ENCODE peak calls at places on chromosome 4, in nine cellular contexts. G is suprapubic skin; C is transverse colon; N is neural progenitor cell; I is left ventricle myocardium inferior; F is uterus; S is A549; M is CD4-positive, alpha-beta T cell; T is thyroid gland. R is an unnamed sample. For H3K9me3, the result is how much of the 10 kb centered on the place peaks cover.

GRCh38 chr4:8850074-8850829 is 21.4 kb downstream of the HMX1 start:
- DNase-seq in G (peak), C (no peak), N (no peak), I (peak), F (no peak), S (no peak), M (no peak), T (no peak), R (no peak)

GRCh38 chr4:22389240-22389871 is 126.5 kb downstream of the ADGRA3 start:
- DNase-seq in G (no peak), C (peak), N (peak), I (no peak), F (peak), S (peak), M (peak), T (peak), R (no peak)

GRCh38 chr4:126776361-126776760 is 856.4 kb upstream of the INTU start:
- DNase-seq in G (no peak), C (no peak), N (no peak), I (no peak), F (no peak), S (no peak), M (no peak), T (no peak), R (no peak)

GRCh38 chr4:111770514-111770913 is 374.7 kb upstream of the FAM241A start:
- DNase-seq in G (no peak), C (no peak), N (no peak), I (no peak), F (no peak), S (no peak), M (no peak), T (no peak), R (no peak)

GRCh38 chr4:105102026-105102425 is 44.6 kb upstream of the TET2 start:
- DNase-seq in G (no peak), C (no peak), N (no peak), I (no peak), F (no peak), S (no peak), M (no peak), T (no peak), R (no peak)

GRCh38 chr4:108311313-108311712 is 142.6 kb upstream of the LEF1 start:
- DNase-seq in G (no peak), C (no peak), N (no peak), I (no peak), F (no peak), S (no peak), M (no peak), T (no peak), R (no peak)

GRCh38 chr4:16269742-16270522 is 43.7 kb upstream of the TAPT1 start:
- DNase-seq in G (no peak), C (no peak), N (no peak), I (no peak), F (no peak), S (no peak), M (no peak), T (no peak), R (no peak)

GRCh38 chr4:181896609-181897008 is 346.6 kb upstream of the TENM3 start:
- DNase-seq in G (no peak), C (no peak), N (peak), I (no peak), F (no peak), S (no peak), M (no peak), T (no peak), R (no peak)

GRCh38 chr4:79297029-79297428 is 28.8 kb downstream of the NAA11 start:
- DNase-seq in G (no peak), C (no peak), N (no peak), I (no peak), F (no peak), S (no peak), M (no peak), T (no peak), R (peak)

GRCh38 chr4:151992301-151992700 is 231.5 kb upstream of the GATB start:
- DNase-seq in G (no peak), C (no peak), N (no peak), I (no peak), F (no peak), S (no peak), M (no peak), T (no peak), R (no peak)

GRCh38 chr4:135672202-135672601 is 1470.6 kb upstream of the PABPC4L start:
- DNase-seq in G (no peak), C (no peak), N (no peak), I (no peak), F (no peak), S (no peak), M (no peak), T (no peak), R (no peak)

GRCh38 chr4:166198516-166198915 is 325.5 kb downstream of the TLL1 start:
- DNase-seq in G (no peak), C (no peak), N (no peak), I (no peak), F (no peak), S (no peak), M (no peak), T (no peak), R (no peak)

GRCh38 chr4:150950657-150951056 is 64.4 kb downstream of the LRBA start:
- DNase-seq in G (no peak), C (no peak), N (no peak), I (no peak), F (no peak), S (no peak), M (no peak), T (no peak), R (no peak)

DNA sequence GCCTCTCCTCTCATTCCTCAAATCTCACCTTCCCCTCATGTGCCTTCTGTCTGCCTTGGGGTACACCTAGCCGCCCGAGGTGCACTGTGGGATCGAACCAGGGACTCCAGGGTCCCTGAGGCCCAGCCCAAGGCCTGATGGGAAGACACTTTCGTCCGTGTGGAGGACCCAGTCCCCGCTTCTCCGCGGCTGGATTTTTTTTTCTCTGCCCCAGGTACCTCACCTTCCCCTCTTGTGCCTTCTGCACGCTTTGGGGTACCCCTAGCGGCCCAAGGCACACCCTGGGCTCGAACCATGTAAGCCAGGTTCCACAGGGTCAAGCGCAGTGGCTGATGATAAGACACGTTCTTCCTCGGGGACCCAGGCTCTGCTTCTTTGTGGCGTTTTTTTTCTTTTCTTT is 530.7 kb downstream of the CWH43 start:
- DNase-seq in G (peak), C (no peak), N (peak), I (no peak), F (no peak), S (no peak), M (no peak), T (no peak), R (no peak)
- H3K9me3 ChIP-seq in G (under half), C (under half), N (under half), I (under half), F (under half), S (under half), M (under half), T (under half), R (under half)

GRCh38 chr4:5824635-5825034 is 68.3 kb downstream of the CRMP1 start:
- DNase-seq in G (no peak), C (no peak), N (peak), I (no peak), F (no peak), S (peak), M (no peak), T (no peak), R (no peak)

GRCh38 chr4:5826437-5827107 is 66.3 kb downstream of the CRMP1 start:
- DNase-seq in G (no peak), C (no peak), N (no peak), I (no peak), F (no peak), S (no peak), M (no peak), T (no peak), R (no peak)

GRCh38 chr4:5824227-5824626 is 68.7 kb downstream of the CRMP1 start:
- DNase-seq in G (no peak), C (no peak), N (no peak), I (no peak), F (no peak), S (no peak), M (no peak), T (no peak), R (no peak)

GRCh38 chr4:5827108-5828004 is 65.5 kb downstream of the CRMP1 start:
- DNase-seq in G (no peak), C (no peak), N (no peak), I (no peak), F (no peak), S (no peak), M (no peak), T (no peak), R (no peak)

GRCh38 chr4:5825642-5826041 is 67.2 kb downstream of the CRMP1 start:
- DNase-seq in G (no peak), C (no peak), N (no peak), I (no peak), F (no peak), S (no peak), M (no peak), T (no peak), R (no peak)
- H3K27ac ChIP-seq in G (no peak), C (no peak), N (no peak), I (no peak), F (no peak), S (no peak), M (no peak), T (no peak), R (no peak)

GRCh38 chr4:185682236-185682635 is 129.8 kb downstream of the SORBS2 start:
- DNase-seq in G (no peak), C (no peak), N (no peak), I (no peak), F (no peak), S (peak), M (no peak), T (no peak), R (no peak)

GRCh38 chr4:185683222-185683621 is 128.8 kb downstream of the SORBS2 start:
- DNase-seq in G (no peak), C (no peak), N (no peak), I (no peak), F (no peak), S (no peak), M (no peak), T (no peak), R (no peak)

GRCh38 chr4:185680617-185681016 is 131.4 kb downstream of the SORBS2 start:
- DNase-seq in G (no peak), C (no peak), N (no peak), I (no peak), F (no peak), S (no peak), M (no peak), T (no peak), R (no peak)

GRCh38 chr4:185679523-185679922 is 132.5 kb downstream of the SORBS2 start:
- DNase-seq in G (no peak), C (no peak), N (no peak), I (no peak), F (no peak), S (no peak), M (no peak), T (no peak), R (no peak)

DNA sequence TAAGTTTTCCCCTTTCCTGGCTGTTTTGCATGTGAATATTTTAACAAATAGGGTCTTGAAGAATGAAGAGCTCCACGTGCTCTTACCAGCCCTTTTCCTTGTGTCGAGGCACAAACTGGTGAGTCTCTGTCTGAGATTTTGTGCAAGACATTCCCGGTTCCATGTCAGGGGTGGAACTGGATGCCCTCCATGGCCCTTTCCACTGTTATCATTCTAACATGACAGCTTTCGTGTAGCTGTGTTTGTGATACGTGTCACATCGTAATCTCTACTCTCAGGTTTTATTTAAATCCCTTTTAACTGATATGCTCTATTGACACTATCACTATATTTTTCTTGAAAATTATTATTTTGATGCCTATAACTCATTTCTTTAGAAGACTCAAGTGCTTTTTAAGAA is 130.4 kb downstream of the SORBS2 start:
- DNase-seq in G (no peak), C (no peak), N (no peak), I (no peak), F (no peak), S (no peak), M (no peak), T (no peak), R (no peak)
- TF ChIP-seq CTCF in G (no peak), C (no peak), N (no peak), I (no peak), F (no peak), S (no peak), M (no peak), T (no peak), R (no peak)

GRCh38 chr4:472881-473574 is 25.9 kb downstream of the ZNF721 start:
- DNase-seq in G (no peak), C (no peak), N (peak), I (no peak), F (no peak), S (peak), M (no peak), T (no peak), R (no peak)

GRCh38 chr4:476501-476900 is 22.5 kb downstream of the ZNF721 start:
- DNase-seq in G (no peak), C (no peak), N (no peak), I (no peak), F (no peak), S (no peak), M (no peak), T (no peak), R (no peak)

GRCh38 chr4:475962-476361 is 23.0 kb downstream of the ZNF721 start:
- DNase-seq in G (no peak), C (no peak), N (no peak), I (no peak), F (no peak), S (no peak), M (no peak), T (no peak), R (no peak)

GRCh38 chr4:477686-478085 is 21.3 kb downstream of the ZNF721 start:
- DNase-seq in G (no peak), C (no peak), N (no peak), I (no peak), F (no peak), S (no peak), M (no peak), T (no peak), R (no peak)

GRCh38 chr4:473575-474457 is 25.1 kb downstream of the ZNF721 start:
- DNase-seq in G (peak), C (peak), N (peak), I (peak), F (peak), S (peak), M (peak), T (peak), R (peak)
- H3K9me3 ChIP-seq in G (under half), C (under half), N (under half), I (under half), F (under half), S (half or more), M (half or more), T (under half), R (under half)